ENCODE peak calls at places on chromosomes 5 and 9, in five cellular contexts. One of them, this sample, is unnamed.

GRCh38 chr5:82601862-82602261 is 323.7 kb upstream of the RPS23 start:
- DNase-seq in GM23338: no peak
- DNase-seq in astrocyte: no peak
- DNase-seq in endothelial cell of umbilical vein: no peak
- DNase-seq in fibroblast of lung: no peak
- DNase-seq in this sample: no peak

GRCh38 chr5:104297076-104297475 is 734.5 kb upstream of the NUDT12 start:
- DNase-seq in astrocyte: peak; percentile 42
- DNase-seq in endothelial cell of umbilical vein: peak; percentile 5
- DNase-seq in GM23338: no peak
- DNase-seq in fibroblast of lung: peak; percentile 56
- DNase-seq in this sample: no peak

GRCh38 chr9:19969721-19970120 is 180.9 kb upstream of the SLC24A2 start:
- DNase-seq in endothelial cell of umbilical vein: no peak
- DNase-seq in astrocyte: peak; percentile 14
- DNase-seq in fibroblast of lung: peak; percentile 25
- DNase-seq in GM23338: no peak
- DNase-seq in this sample: no peak

GRCh38 chr9:18124760-18125159 is 349.2 kb upstream of the ADAMTSL1 start:
- DNase-seq in endothelial cell of umbilical vein: peak; percentile 3
- DNase-seq in astrocyte: peak; percentile 29
- DNase-seq in GM23338: no peak
- DNase-seq in fibroblast of lung: peak; percentile 46
- DNase-seq in this sample: no peak

GRCh38 chr9:132554755-132555154 is 27.7 kb upstream of the BARHL1 start:
- DNase-seq in fibroblast of lung: no peak
- DNase-seq in endothelial cell of umbilical vein: no peak
- DNase-seq in GM23338: no peak
- DNase-seq in astrocyte: no peak
- DNase-seq in this sample: no peak

GRCh38 chr9:104121022-104121421 is 26.9 kb downstream of the SMC2 start:
- DNase-seq in GM23338: peak; percentile 17
- DNase-seq in endothelial cell of umbilical vein: no peak
- DNase-seq in astrocyte: no peak
- DNase-seq in fibroblast of lung: no peak
- DNase-seq in this sample: no peak

GRCh38 chr9:130034570-130034969 is 8.4 kb downstream of the FNBP1 start:
- DNase-seq in endothelial cell of umbilical vein: peak; percentile 40
- DNase-seq in astrocyte: peak; percentile 75
- DNase-seq in GM23338: no peak
- DNase-seq in fibroblast of lung: peak; percentile 82
- DNase-seq in this sample: no peak

GRCh38 chr9:134734270-134734669 is 92.7 kb downstream of the COL5A1 start:
- DNase-seq in endothelial cell of umbilical vein: no peak
- DNase-seq in GM23338: no peak
- DNase-seq in astrocyte: peak; percentile 44
- DNase-seq in fibroblast of lung: peak; percentile 57
- DNase-seq in this sample: no peak

GRCh38 chr5:157025093-157025698 is 33.7 kb downstream of the HAVCR1 start:
- DNase-seq in fibroblast of lung: no peak
- DNase-seq in GM23338: no peak
- DNase-seq in endothelial cell of umbilical vein: no peak
- DNase-seq in astrocyte: no peak
- DNase-seq in this sample: no peak

GRCh38 chr5:173714551-173715428 is 98.3 kb upstream of the BOD1 start:
- DNase-seq in fibroblast of lung: peak; percentile 87
- DNase-seq in endothelial cell of umbilical vein: no peak
- DNase-seq in astrocyte: peak; percentile 83
- DNase-seq in GM23338: no peak
- DNase-seq in this sample: no peak

GRCh38 chr5:55226027-55226933 is 835 bp downstream of the MCIDAS start:
- DNase-seq in astrocyte: no peak
- DNase-seq in endothelial cell of umbilical vein: peak; percentile 51
- DNase-seq in fibroblast of lung: peak; percentile 37
- DNase-seq in GM23338: peak; percentile 91
- DNase-seq in this sample: peak; percentile 91

GRCh38 chr5:22837803-22838202 is 15.3 kb downstream of the CDH12 start:
- DNase-seq in endothelial cell of umbilical vein: no peak
- DNase-seq in GM23338: no peak
- DNase-seq in astrocyte: no peak
- DNase-seq in fibroblast of lung: no peak
- DNase-seq in this sample: no peak

GRCh38 chr5:114988096-114988495 is 181.6 kb downstream of the TRIM36 start:
- DNase-seq in endothelial cell of umbilical vein: no peak
- DNase-seq in fibroblast of lung: no peak
- DNase-seq in GM23338: no peak
- DNase-seq in astrocyte: no peak
- DNase-seq in this sample: no peak

GRCh38 chr9:83544002-83544698 is 5.9 kb upstream of the FRMD3 start:
- DNase-seq in endothelial cell of umbilical vein: peak; percentile 65
- DNase-seq in astrocyte: peak; percentile 57
- DNase-seq in GM23338: peak; percentile 88
- DNase-seq in fibroblast of lung: peak; percentile 65
- DNase-seq in this sample: peak; percentile 70

GRCh38 chr5:59542841-59543825 is 350.4 kb downstream of the PDE4D start:
- DNase-seq in endothelial cell of umbilical vein: peak; percentile 95
- DNase-seq in GM23338: no peak
- DNase-seq in fibroblast of lung: peak; percentile 88
- DNase-seq in astrocyte: peak; percentile 90
- DNase-seq in this sample: peak; percentile 16

GRCh38 chr5:157820593-157821252 is 38.2 kb downstream of the CLINT1 start:
- DNase-seq in endothelial cell of umbilical vein: peak; percentile 80
- DNase-seq in astrocyte: peak; percentile 34
- DNase-seq in fibroblast of lung: peak; percentile 54
- DNase-seq in GM23338: peak; percentile 75
- DNase-seq in this sample: peak; percentile 74

GRCh38 chr5:6712136-6712581 is 1.1 kb upstream of the TENT4A start:
- DNase-seq in fibroblast of lung: peak; percentile 87
- DNase-seq in astrocyte: peak; percentile 79
- DNase-seq in GM23338: peak; percentile 70
- DNase-seq in endothelial cell of umbilical vein: peak; percentile 60
- DNase-seq in this sample: peak; percentile 75

GRCh38 chr9:89817186-89817960 is 212.6 kb downstream of the GADD45G start:
- DNase-seq in fibroblast of lung: no peak
- DNase-seq in GM23338: no peak
- DNase-seq in astrocyte: no peak
- DNase-seq in endothelial cell of umbilical vein: no peak
- DNase-seq in this sample: no peak

GRCh38 chr9:36399980-36400331 is at the start of gene RNF38:
- DNase-seq in fibroblast of lung: no peak
- DNase-seq in astrocyte: no peak
- DNase-seq in endothelial cell of umbilical vein: no peak
- DNase-seq in GM23338: no peak
- DNase-seq in this sample: no peak

GRCh38 chr5:177508837-177509236 is 789 bp downstream of the DOK3 start:
- DNase-seq in GM23338: no peak
- DNase-seq in endothelial cell of umbilical vein: peak; percentile 43
- DNase-seq in fibroblast of lung: no peak
- DNase-seq in astrocyte: no peak
- DNase-seq in this sample: no peak

GRCh38 chr9:12290166-12290869 is 402.9 kb upstream of the TYRP1 start:
- DNase-seq in fibroblast of lung: no peak
- DNase-seq in endothelial cell of umbilical vein: no peak
- DNase-seq in astrocyte: no peak
- DNase-seq in GM23338: no peak
- DNase-seq in this sample: no peak

GRCh38 chr5:126234563-126235195 is 188.5 kb upstream of the GRAMD2B start:
- DNase-seq in fibroblast of lung: peak; percentile 34
- DNase-seq in GM23338: peak; percentile 78
- DNase-seq in endothelial cell of umbilical vein: peak; percentile 22
- DNase-seq in astrocyte: peak; percentile 18
- DNase-seq in this sample: peak; percentile 71
- TF ChIP-seq CTCF in fibroblast of lung: peak; percentile 90
- TF ChIP-seq CTCF in GM23338: peak; percentile 87
- TF ChIP-seq CTCF in endothelial cell of umbilical vein: peak; percentile 38
- TF ChIP-seq CTCF in astrocyte: peak; percentile 65
- TF ChIP-seq CTCF in this sample: peak; percentile 85

GRCh38 chr5:127229185-127229889 is 61.3 kb upstream of the MEGF10 start:
- DNase-seq in fibroblast of lung: peak; percentile 31
- DNase-seq in GM23338: peak; percentile 72
- DNase-seq in astrocyte: no peak
- DNase-seq in endothelial cell of umbilical vein: peak; percentile 49
- DNase-seq in this sample: peak; percentile 50
- TF ChIP-seq EZH2 in fibroblast of lung: no peak
- TF ChIP-seq EZH2 in GM23338: no peak
- TF ChIP-seq EZH2 in astrocyte: no peak
- TF ChIP-seq EZH2 in endothelial cell of umbilical vein: no peak
- TF ChIP-seq EZH2 in this sample: peak; percentile 54

GRCh38 chr5:143308726-143309125 is 94.8 kb downstream of the NR3C1 start:
- DNase-seq in astrocyte: peak; percentile 78
- DNase-seq in GM23338: no peak
- DNase-seq in fibroblast of lung: peak; percentile 79
- DNase-seq in endothelial cell of umbilical vein: no peak
- DNase-seq in this sample: no peak
- H3K27ac ChIP-seq in astrocyte: peak overlapping the region; percentile 40
- H3K27ac ChIP-seq in GM23338: no peak overlapping the region
- H3K27ac ChIP-seq in fibroblast of lung: peak overlapping the region; percentile 57
- H3K27ac ChIP-seq in endothelial cell of umbilical vein: no peak overlapping the region
- H3K27ac ChIP-seq in this sample: no peak overlapping the region

DNA sequence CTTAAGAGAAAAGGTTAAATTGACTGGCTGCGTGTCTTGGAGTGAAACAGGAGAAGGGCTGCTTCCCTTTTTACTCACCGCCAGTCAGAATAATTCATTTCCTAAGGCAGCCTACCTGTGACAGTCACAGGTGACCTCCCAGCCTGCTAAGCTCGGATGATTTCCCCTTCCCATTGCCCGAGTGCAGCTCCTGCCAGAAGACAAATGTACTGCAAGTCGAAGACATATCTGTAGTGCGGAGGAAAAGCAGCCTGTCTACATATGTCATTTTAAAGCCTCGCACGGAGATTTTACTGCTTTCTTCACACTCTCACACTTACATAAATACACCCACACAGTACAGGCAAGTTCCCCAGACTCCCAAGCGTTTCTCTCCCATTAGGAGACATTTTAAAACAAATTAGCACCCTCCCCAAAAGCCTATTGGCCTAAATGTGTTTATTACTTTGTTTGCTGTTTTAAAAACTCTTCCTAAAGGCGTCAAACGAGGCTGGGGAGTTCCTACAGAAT is 665.7 kb upstream of the ZNF608 start:
- DNase-seq in astrocyte: peak; percentile 58
- DNase-seq in GM23338: peak; percentile 61
- DNase-seq in endothelial cell of umbilical vein: peak; percentile 64
- DNase-seq in fibroblast of lung: peak; percentile 60
- DNase-seq in this sample: peak; percentile 44
- TF ChIP-seq CTCF in astrocyte: no peak
- TF ChIP-seq CTCF in GM23338: peak; percentile 25
- TF ChIP-seq CTCF in endothelial cell of umbilical vein: no peak
- TF ChIP-seq CTCF in fibroblast of lung: no peak
- TF ChIP-seq CTCF in this sample: no peak

DNA sequence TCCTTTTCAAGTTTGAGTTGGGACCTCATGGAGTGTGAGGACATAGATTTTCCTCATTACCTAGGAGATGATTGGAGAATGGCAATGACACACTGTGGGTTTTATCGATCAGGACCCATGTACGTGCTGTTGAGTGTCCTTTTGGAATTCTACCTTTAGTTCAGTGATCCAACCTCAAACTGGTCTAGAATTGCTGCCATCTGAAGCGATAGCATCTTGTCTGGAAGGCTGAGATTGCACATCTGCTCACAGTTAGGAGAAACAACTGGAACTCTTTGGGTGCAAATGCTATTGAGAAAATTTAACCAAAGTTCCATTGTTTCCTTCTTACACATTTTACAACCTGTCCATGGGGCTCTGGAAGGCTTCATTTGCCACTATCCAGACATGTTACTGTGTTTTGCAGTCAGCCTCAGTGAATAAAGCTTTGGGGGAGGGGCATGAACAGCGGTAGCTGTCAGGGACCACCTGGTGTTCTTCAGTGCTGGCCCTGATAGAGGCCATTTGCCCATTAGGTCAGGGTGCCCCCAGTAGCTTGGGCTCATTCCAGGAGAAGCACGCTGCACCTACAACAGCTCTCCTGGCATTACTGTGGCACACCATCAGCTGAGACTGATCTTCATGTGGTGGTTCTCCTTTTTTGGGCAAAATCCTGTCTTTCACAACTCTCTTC is 123.1 kb downstream of the PDE8B start:
- DNase-seq in fibroblast of lung: no peak
- DNase-seq in endothelial cell of umbilical vein: no peak
- DNase-seq in GM23338: no peak
- DNase-seq in astrocyte: no peak
- DNase-seq in this sample: peak; percentile 13
- TF ChIP-seq EZH2 in fibroblast of lung: no peak
- TF ChIP-seq EZH2 in endothelial cell of umbilical vein: no peak
- TF ChIP-seq EZH2 in GM23338: no peak
- TF ChIP-seq EZH2 in astrocyte: no peak
- TF ChIP-seq EZH2 in this sample: no peak

DNA sequence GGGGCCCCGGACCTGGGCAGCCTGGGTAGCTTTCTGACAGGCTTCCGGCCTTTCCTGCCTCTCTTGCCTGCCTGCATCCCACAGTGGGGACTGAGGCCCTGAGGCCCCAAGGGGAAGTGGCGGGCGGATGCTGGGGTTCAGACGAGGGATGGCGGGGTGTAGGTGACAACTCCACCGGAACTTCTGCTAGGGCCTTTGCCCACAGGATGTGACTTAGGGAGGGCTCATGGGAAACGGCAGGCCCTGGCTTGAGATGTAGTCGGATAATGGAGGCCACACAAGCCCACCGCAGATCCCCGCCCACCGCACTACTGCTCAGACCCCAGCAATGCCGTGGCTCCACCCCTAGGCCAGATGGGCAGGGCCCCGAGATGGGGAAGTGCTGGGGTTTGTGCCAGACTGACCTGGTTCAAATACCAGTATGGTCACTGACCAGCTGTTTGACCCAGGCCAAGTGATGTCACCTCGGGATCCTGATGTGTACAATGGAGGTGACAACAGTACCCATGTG is 2.7 kb upstream of the CDK9 start:
- DNase-seq in GM23338: no peak
- DNase-seq in fibroblast of lung: no peak
- DNase-seq in endothelial cell of umbilical vein: peak; percentile 48
- DNase-seq in astrocyte: no peak
- DNase-seq in this sample: peak; percentile 40
- H3K27ac ChIP-seq in GM23338: no peak overlapping the region
- H3K27ac ChIP-seq in fibroblast of lung: no peak overlapping the region
- H3K27ac ChIP-seq in endothelial cell of umbilical vein: peak overlapping the region; percentile 69
- H3K27ac ChIP-seq in astrocyte: no peak overlapping the region
- H3K27ac ChIP-seq in this sample: no peak overlapping the region